ENCODE peak calls at places on chromosome 16, in ten cellular contexts. D is NAMALWA; H is EH; N is activated CD4-positive, alpha-beta T cell treated with anti-CD3 and anti-CD28 coated beads for 1 hour; M is iris pigment epithelial cell; G is stimulated activated CD4-positive, alpha-beta T cell treated with anti-CD3 and anti-CD28 coated beads, TNF-alpha, amount 100 ng/mL, for 1 hour; L is Peyer's patch; R is activated CD8-positive, alpha-beta T cell treated with anti-CD3 and anti-CD28 coated beads, Interleukin-2, amount 10 ng/mL, durations not matched to agents 7 days and 5 days; Z is Right ventricle myocardium superior; A is fibroblast of the aortic adventitia. K is an unnamed sample.
A peak's percentile ranks its signal among the peaks of the same experiment; 100 is the strongest.

GRCh38 chr16:46845952-46846351 is 15.0 kb upstream of the C16orf87 start:
- DNase-seq in D (no peak), H (no peak), N (no peak), M (no peak), G (no peak), L (no peak), R (no peak), Z (no peak), A (no peak), K (no peak)

GRCh38 chr16:56345406-56346050 is 79.8 kb downstream of the AMFR start:
- DNase-seq in D (no peak), H (no peak), N (no peak), M (no peak), G (no peak), L (no peak), R (no peak), Z (peak; percentile 30), A (no peak), K (no peak)

GRCh38 chr16:3520861-3521260 is 20.1 kb downstream of the CLUAP1 start:
- DNase-seq in D (no peak), H (no peak), N (no peak), M (no peak), G (no peak), L (no peak), R (no peak), Z (no peak), A (no peak), K (no peak)

GRCh38 chr16:87143661-87144121 is 173.5 kb downstream of the C16orf95 start:
- DNase-seq in D (no peak), H (no peak), N (no peak), M (no peak), G (no peak), L (no peak), R (no peak), Z (no peak), A (no peak), K (no peak)

GRCh38 chr16:85677383-85677967 is 11.3 kb downstream of the GINS2 start:
- DNase-seq in D (no peak), H (no peak), N (no peak), M (no peak), G (no peak), L (no peak), R (no peak), Z (no peak), A (no peak), K (no peak)

GRCh38 chr16:64910351-64910750 is 211.5 kb downstream of the CDH11 start:
- DNase-seq in D (no peak), H (peak; percentile 94), N (no peak), M (peak; percentile 61), G (no peak), L (no peak), R (no peak), Z (peak; percentile 60), A (peak; percentile 93), K (no peak)

GRCh38 chr16:27382187-27382855 is 19.7 kb upstream of the IL21R start:
- DNase-seq in D (peak; percentile 32), H (no peak), N (no peak), M (no peak), G (no peak), L (no peak), R (no peak), Z (no peak), A (no peak), K (no peak)

GRCh38 chr16:11994187-11995119 is 17.9 kb downstream of the SNX29 start:
- DNase-seq in D (no peak), H (peak; percentile 40), N (no peak), M (peak; percentile 18), G (no peak), L (no peak), R (no peak), Z (peak; percentile 60), A (no peak), K (no peak)

GRCh38 chr16:89264800-89265550 is 47.5 kb downstream of the ZNF778 start:
- DNase-seq in D (no peak), H (no peak), N (no peak), M (no peak), G (no peak), L (no peak), R (no peak), Z (peak; percentile 22), A (no peak), K (no peak)

GRCh38 chr16:31187808-31188189 is 7.9 kb downstream of the FUS start:
- DNase-seq in D (peak; percentile 50), H (no peak), N (no peak), M (no peak), G (no peak), L (no peak), R (no peak), Z (no peak), A (no peak), K (no peak)

GRCh38 chr16:46972971-46973456 is 460 bp downstream of the DNAJA2 start:
- DNase-seq in D (no peak), H (peak; percentile 42), N (peak; percentile 16), M (peak; percentile 26), G (no peak), L (peak; percentile 50), R (peak; percentile 63), Z (peak; percentile 55), A (no peak), K (peak; percentile 27)

GRCh38 chr16:13138528-13138927 is 237.1 kb downstream of the SHISA9 start:
- DNase-seq in D (no peak), H (no peak), N (no peak), M (no peak), G (no peak), L (no peak), R (no peak), Z (no peak), A (no peak), K (no peak)

GRCh38 chr16:47687694-47688093 is 226.6 kb downstream of the PHKB start:
- DNase-seq in D (no peak), H (peak; percentile 3), N (no peak), M (peak; percentile 46), G (no peak), L (no peak), R (no peak), Z (no peak), A (no peak), K (no peak)

GRCh38 chr16:89423709-89424260 is 66.6 kb downstream of the ANKRD11 start:
- DNase-seq in D (no peak), H (no peak), N (no peak), M (no peak), G (no peak), L (no peak), R (no peak), Z (no peak), A (no peak), K (no peak)

GRCh38 chr16:23280483-23280967 is 21.6 kb upstream of the SCNN1B start:
- DNase-seq in D (no peak), H (peak; percentile 22), N (no peak), M (no peak), G (no peak), L (no peak), R (no peak), Z (no peak), A (no peak), K (no peak)

GRCh38 chr16:88287219-88287618 is 95.5 kb upstream of the ZNF469 start:
- DNase-seq in D (peak; percentile 80), H (no peak), N (no peak), M (no peak), G (no peak), L (no peak), R (peak; percentile 71), Z (no peak), A (peak; percentile 16), K (no peak)

GRCh38 chr16:19179890-19180490 is 11.9 kb downstream of the SYT17 start:
- DNase-seq in D (peak; percentile 75), H (peak; percentile 65), N (no peak), M (peak; percentile 65), G (no peak), L (peak; percentile 53), R (peak; percentile 48), Z (peak; percentile 79), A (peak; percentile 33), K (peak; percentile 44)

GRCh38 chr16:25135239-25135878 is 23.8 kb downstream of the LCMT1 start:
- DNase-seq in D (no peak), H (peak; percentile 67), N (no peak), M (peak; percentile 60), G (no peak), L (no peak), R (no peak), Z (no peak), A (peak; percentile 44), K (no peak)

GRCh38 chr16:70151941-70152509 is 21.6 kb upstream of the CLEC18C start:
- DNase-seq in D (no peak), H (no peak), N (no peak), M (no peak), G (no peak), L (no peak), R (no peak), Z (no peak), A (no peak), K (no peak)

K was measured in stimulated activated naive B cell treated with anti-CD40 and anti-IgM and Interleukin-4, amounts not matched to agents 10 μg/mL and 1 μg/mL and 100 μg/mL, for 72 hours.